ENCODE peak calls at places on chromosomes 11 and 22, in six cellular contexts. J is AG10803, F is GM20000, Q is brain microvascular endothelial cell, N is mucosa of descending colon, C is type B pancreatic cell. O is an unnamed sample.

GRCh38 chr11:95154514-95154913 is 64.9 kb downstream of the ENDOD1 start:
- DNase-seq in N (no peak), Q (no peak), J (peak), F (peak), C (no peak), O (peak)

GRCh38 chr22:42270512-42271190 is at the start of gene TCF20:
- DNase-seq in N (peak), F (peak), C (peak), Q (peak), J (peak), O (peak)

GRCh38 chr22:40665312-40665711 is 14.0 kb upstream of the MCHR1 start:
- DNase-seq in F (no peak), Q (no peak), N (no peak), J (peak), C (no peak), O (peak)

GRCh38 chr11:66967670-66968425 is 7.3 kb upstream of the C11orf86 start:
- DNase-seq in C (no peak), Q (peak), J (peak), F (no peak), N (no peak), O (peak)

GRCh38 chr11:116686891-116687290 is 85.9 kb downstream of the BUD13 start:
- DNase-seq in F (peak), N (no peak), Q (no peak), C (no peak), J (no peak), O (no peak)

GRCh38 chr11:80637011-80637410 is 1196.2 kb upstream of the TENM4 start:
- DNase-seq in C (no peak), F (no peak), Q (no peak), J (no peak), N (no peak), O (no peak)

GRCh38 chr11:60985991-60986915 is 14.8 kb downstream of the CD6 start:
- DNase-seq in Q (peak), F (no peak), N (peak), C (no peak), J (no peak), O (peak)

GRCh38 chr11:11400635-11401232 is 47.7 kb upstream of the CSNK2A3 start:
- DNase-seq in J (no peak), Q (no peak), C (no peak), N (no peak), F (peak), O (no peak)

GRCh38 chr11:120021978-120022377 is 115.9 kb downstream of the TRIM29 start:
- DNase-seq in J (no peak), N (no peak), F (no peak), C (no peak), Q (no peak), O (no peak)

GRCh38 chr11:36024716-36025115 is 80.9 kb downstream of the LDLRAD3 start:
- DNase-seq in F (no peak), C (no peak), Q (no peak), J (no peak), N (no peak), O (no peak)

GRCh38 chr11:95877288-95877687 is 46.6 kb downstream of the MTMR2 start:
- DNase-seq in N (no peak), C (no peak), F (no peak), Q (peak), J (peak), O (peak)

GRCh38 chr22:42711281-42711731 is 9.4 kb downstream of the A4GALT start:
- DNase-seq in C (no peak), J (no peak), N (no peak), F (no peak), Q (no peak), O (no peak)

GRCh38 chr22:40487663-40488249 is 117.4 kb downstream of the SGSM3 start:
- DNase-seq in F (no peak), Q (no peak), C (no peak), J (peak), N (no peak), O (peak)

GRCh38 chr22:49770454-49771265 is 57.0 kb downstream of the BRD1 start:
- DNase-seq in J (no peak), Q (no peak), F (no peak), N (peak), C (no peak), O (no peak)

GRCh38 chr22:25488244-25489020 is 76.0 kb upstream of the GRK3 start:
- DNase-seq in Q (peak), N (no peak), J (peak), F (no peak), C (no peak), O (peak)

GRCh38 chr22:27032121-27032761 is 374.9 kb downstream of the MIAT start:
- DNase-seq in Q (no peak), C (no peak), F (no peak), N (no peak), J (no peak), O (no peak)
- TF ChIP-seq CTCF in Q (peak), C (peak), F (no peak), N (no peak), J (peak), O (no peak)

GRCh38 chr22:37634505-37635002 is 4.9 kb upstream of the SH3BP1 start:
- DNase-seq in F (no peak), Q (no peak), J (no peak), N (no peak), C (no peak), O (no peak)
- TF ChIP-seq CTCF in F (no peak), Q (peak), J (peak), N (no peak), C (no peak), O (peak)

GRCh38 chr22:45102896-45103420 is 60.8 kb upstream of the NUP50 start:
- DNase-seq in J (no peak), F (no peak), Q (no peak), N (no peak), C (no peak), O (no peak)

GRCh38 chr22:45103756-45104155 is 60.0 kb upstream of the NUP50 start:
- DNase-seq in C (no peak), J (no peak), N (no peak), Q (no peak), F (no peak), O (no peak)

GRCh38 chr22:45104313-45104712 is 59.4 kb upstream of the NUP50 start:
- DNase-seq in C (no peak), F (no peak), Q (no peak), N (no peak), J (no peak), O (no peak)

GRCh38 chr22:45099961-45100360 is 63.8 kb upstream of the NUP50 start:
- DNase-seq in C (no peak), F (no peak), J (no peak), Q (no peak), N (no peak), O (no peak)

GRCh38 chr22:45101828-45102227 is 61.9 kb upstream of the NUP50 start:
- DNase-seq in F (peak), Q (peak), J (peak), C (no peak), N (no peak), O (peak)
- TF ChIP-seq CTCF in F (no peak), Q (peak), J (peak), C (peak), N (no peak), O (peak)

GRCh38 chr11:62994775-62995174 is 10.0 kb upstream of the SLC22A6 start:
- DNase-seq in F (no peak), Q (no peak), C (no peak), J (no peak), N (no peak), O (no peak)
- TF ChIP-seq CTCF in F (no peak), Q (no peak), C (no peak), J (no peak), N (no peak), O (no peak)

GRCh38 chr11:44484211-44484610 is 81.3 kb upstream of the CD82 start:
- DNase-seq in F (peak), J (peak), C (no peak), Q (no peak), N (no peak), O (peak)
- TF ChIP-seq CTCF in F (no peak), J (peak), C (peak), Q (peak), N (no peak), O (peak)

GRCh38 chr11:62392944-62393628 is 25.7 kb upstream of the SCGB1A1 start:
- DNase-seq in J (no peak), N (peak), F (peak), Q (no peak), C (no peak), O (no peak)
- TF ChIP-seq CTCF in J (no peak), N (no peak), F (peak), Q (peak), C (peak), O (no peak)

GRCh38 chr22:30224161-30224857 is 22.2 kb downstream of the LIF start:
- DNase-seq in J (no peak), Q (no peak), N (peak), C (no peak), F (peak), O (no peak)
- TF ChIP-seq CTCF in J (no peak), Q (peak), N (no peak), C (no peak), F (no peak), O (no peak)